ENCODE peak calls at places on chromosomes 11 and 22, in six cellular contexts. Z is stomach, T is esophagus muscularis mucosa, Y is psoas muscle, S is cardiac muscle cell, E is GM12878. P is an unnamed sample.

GRCh38 chr11:78380615-78381029 is 37.0 kb downstream of the GAB2 start:
- DNase-seq in Z (no peak), T (no peak), Y (no peak), S (peak; percentile 82), E (no peak), P (no peak)

GRCh38 chr11:8218840-8219239 is 44.8 kb downstream of the LMO1 start:
- DNase-seq in T (no peak), Z (no peak), Y (no peak), E (no peak), S (no peak), P (no peak)

GRCh38 chr11:75560644-75561043 is 1.4 kb upstream of the SERPINH1 start:
- DNase-seq in S (no peak), E (no peak), T (no peak), Y (no peak), Z (no peak), P (no peak)

GRCh38 chr11:79100093-79100704 is 340.6 kb downstream of the TENM4 start:
- DNase-seq in S (peak; percentile 77), T (no peak), Z (peak; percentile 32), E (no peak), Y (no peak), P (peak; percentile 45)

GRCh38 chr11:34599406-34599901 is 21.4 kb upstream of the EHF start:
- DNase-seq in T (no peak), Z (no peak), E (no peak), Y (no peak), S (peak; percentile 72), P (no peak)

GRCh38 chr11:124676386-124676785 is 2.7 kb downstream of the SPA17 start:
- DNase-seq in E (no peak), T (no peak), Z (no peak), S (peak; percentile 88), Y (no peak), P (no peak)

GRCh38 chr11:90803366-90803765 is 580.5 kb upstream of the CHORDC1 start:
- DNase-seq in Y (no peak), S (no peak), E (no peak), T (no peak), Z (no peak), P (no peak)

GRCh38 chr11:45590743-45591142 is 74.7 kb downstream of the CHST1 start:
- DNase-seq in E (no peak), Z (no peak), S (peak; percentile 58), Y (no peak), T (no peak), P (no peak)

GRCh38 chr11:122882189-122882808 is at the start of gene JHY:
- DNase-seq in S (peak; percentile 22), E (no peak), Z (no peak), Y (no peak), T (no peak), P (no peak)

GRCh38 chr11:10564692-10565318 is 3.7 kb downstream of the LYVE1 start:
- DNase-seq in T (no peak), E (no peak), Y (no peak), S (peak; percentile 41), Z (no peak), P (peak; percentile 32)

GRCh38 chr11:44858796-44859527 is 91.7 kb downstream of the TP53I11 start:
- DNase-seq in S (peak; percentile 48), Y (no peak), E (no peak), T (no peak), Z (no peak), P (no peak)

GRCh38 chr11:28347351-28347750 is 239.2 kb downstream of the METTL15 start:
- DNase-seq in E (no peak), Z (no peak), S (no peak), Y (no peak), T (no peak), P (no peak)

GRCh38 chr11:78943841-78944240 is 369.2 kb upstream of the NARS2 start:
- DNase-seq in Y (no peak), S (no peak), Z (no peak), T (no peak), E (no peak), P (no peak)

GRCh38 chr11:104968856-104969776 is 742 bp upstream of the CASP4 start:
- DNase-seq in Y (peak; percentile 40), S (peak; percentile 67), E (no peak), Z (no peak), T (no peak), P (peak; percentile 34)

GRCh38 chr11:130995266-130995665 is 79.0 kb upstream of the SNX19 start:
- DNase-seq in Y (no peak), Z (no peak), S (no peak), T (no peak), E (no peak), P (no peak)

GRCh38 chr22:47816121-47816915 is 1053.9 kb downstream of the TBC1D22A start:
- DNase-seq in T (no peak), S (no peak), Z (no peak), E (no peak), Y (no peak), P (no peak)

GRCh38 chr11:108324587-108324986 is 101.7 kb downstream of the ATM start:
- DNase-seq in Z (no peak), E (no peak), T (no peak), Y (no peak), S (peak; percentile 17), P (no peak)

GRCh38 chr11:28383471-28383870 is 275.3 kb downstream of the METTL15 start:
- DNase-seq in T (no peak), S (no peak), E (no peak), Y (no peak), Z (no peak), P (no peak)

GRCh38 chr11:67615455-67616430 is 9.0 kb downstream of the NDUFV1 start:
- DNase-seq in Y (peak; percentile 47), T (no peak), Z (peak; percentile 62), S (peak; percentile 23), E (no peak), P (no peak)

GRCh38 chr11:28461846-28462245 is 353.7 kb downstream of the METTL15 start:
- DNase-seq in S (peak; percentile 14), Y (no peak), E (no peak), Z (no peak), T (no peak), P (no peak)

GRCh38 chr11:13784441-13784840 is 116.0 kb downstream of the FAR1 start:
- DNase-seq in Y (no peak), S (no peak), E (no peak), Z (no peak), T (peak; percentile 45), P (no peak)

GRCh38 chr11:134360050-134360835 is 28.5 kb downstream of the GLB1L2 start:
- DNase-seq in S (peak; percentile 78), Z (peak; percentile 87), T (no peak), Y (peak; percentile 60), E (no peak), P (peak; percentile 90)

GRCh38 chr11:128437137-128437536 is 150.2 kb downstream of the ETS1 start:
- DNase-seq in T (no peak), S (peak; percentile 58), E (no peak), Z (no peak), Y (no peak), P (peak; percentile 41)

DNA sequence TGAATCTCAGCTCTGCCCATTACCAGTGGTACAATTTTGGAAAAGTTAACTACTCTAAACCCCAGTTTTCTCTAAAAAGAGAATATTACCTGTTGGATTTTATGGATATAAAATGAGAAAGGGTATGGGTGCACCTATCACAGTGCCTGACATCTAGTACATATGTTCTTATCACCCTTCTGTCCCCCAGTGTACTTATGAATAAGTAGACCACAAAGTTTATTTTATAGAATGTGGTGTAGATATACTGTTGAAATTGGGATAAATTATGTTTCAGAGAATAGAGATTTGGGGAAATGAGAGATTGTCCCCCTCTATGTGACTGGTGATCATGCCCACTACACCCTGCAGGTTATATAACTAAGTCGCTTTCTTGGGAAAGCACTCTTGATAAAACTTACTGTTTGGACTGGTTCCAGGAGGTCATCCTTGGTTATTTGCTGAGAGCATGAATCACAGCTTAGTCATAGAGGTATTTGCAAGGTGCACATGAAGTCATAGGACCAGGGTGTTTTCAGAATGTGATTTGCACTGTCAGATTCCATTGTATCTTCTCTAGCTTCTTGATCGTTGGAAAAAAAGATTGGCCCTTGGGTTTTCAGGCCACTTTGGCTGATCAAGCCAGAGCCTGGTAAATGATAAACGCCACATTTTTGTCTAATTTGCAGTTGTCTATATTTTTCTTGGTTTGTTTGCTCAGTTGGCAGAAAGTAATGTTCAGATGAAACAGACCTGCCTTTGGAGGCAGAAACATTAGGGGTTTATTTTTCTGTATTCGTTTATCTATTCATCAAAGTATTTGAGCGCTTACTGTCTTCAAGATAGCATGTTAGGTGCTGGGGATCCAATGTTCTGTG is 21.3 kb downstream of the STX3 start:
- DNase-seq in S (peak; percentile 38), Z (no peak), Y (no peak), E (no peak), T (no peak), P (no peak)
- H3K27ac ChIP-seq in S (no peak overlapping the region), Z (no peak overlapping the region), Y (no peak overlapping the region), E (no peak overlapping the region), T (no peak overlapping the region), P (no peak overlapping the region)

GRCh38 chr22:27750866-27751265 is 50.7 kb downstream of the MN1 start:
- DNase-seq in T (no peak), Y (no peak), Z (no peak), S (no peak), E (no peak), P (no peak)
- H3K27ac ChIP-seq in T (peak overlapping the region; percentile 73), Y (no peak overlapping the region), Z (no peak overlapping the region), S (no peak overlapping the region), E (no peak overlapping the region), P (no peak overlapping the region)

DNA sequence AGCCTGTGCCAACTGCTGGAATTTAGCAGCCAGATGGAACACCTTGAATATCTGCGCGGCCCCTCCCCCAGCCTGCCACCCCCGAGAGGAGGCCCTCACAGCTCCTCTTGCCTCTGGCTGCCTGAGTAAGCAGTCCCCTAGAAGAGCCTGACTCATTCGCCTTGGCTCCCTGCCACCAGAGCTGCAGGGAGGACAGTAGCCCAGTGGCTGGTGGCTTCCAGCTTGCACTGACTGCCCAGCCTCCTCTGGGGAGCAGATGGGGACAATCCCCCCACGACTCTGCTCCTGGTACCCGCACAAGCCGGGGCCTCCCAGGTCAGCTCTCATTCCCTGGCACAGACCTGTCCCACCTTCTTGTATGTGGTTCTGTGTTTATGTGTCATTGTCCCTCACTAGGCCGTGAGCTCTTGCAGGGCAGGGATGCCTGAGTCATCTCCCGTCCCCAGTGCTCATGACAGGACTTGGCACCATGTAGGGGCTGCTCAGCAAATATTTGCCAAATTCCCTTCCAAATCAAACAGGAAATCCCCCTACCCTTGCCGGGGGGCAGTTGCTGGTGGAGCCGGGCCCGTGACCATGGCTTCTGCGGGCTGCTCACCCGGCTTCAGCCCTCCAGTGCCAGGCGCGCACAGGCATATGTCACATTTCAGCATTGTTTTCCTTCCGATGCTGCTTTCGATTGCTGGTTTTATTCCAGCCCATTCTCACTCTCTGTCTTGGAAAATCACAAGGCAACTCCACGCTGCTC is 43.6 kb downstream of the CACNG2 start:
- DNase-seq in E (no peak), T (peak; percentile 95), S (peak; percentile 92), Z (peak; percentile 88), Y (peak; percentile 96), P (peak; percentile 91)
- H3K27ac ChIP-seq in E (no peak overlapping the region), T (peak overlapping the region; percentile 41), S (no peak overlapping the region), Z (no peak overlapping the region), Y (peak overlapping the region; percentile 43), P (no peak overlapping the region)

GRCh38 chr11:19713221-19714092 is 820 bp downstream of the NAV2 start:
- DNase-seq in T (no peak), E (no peak), Y (peak; percentile 25), Z (no peak), S (no peak), P (no peak)

GRCh38 chr11:19712281-19713220 is at the start of gene NAV2:
- DNase-seq in Y (peak; percentile 93), E (peak; percentile 20), Z (peak; percentile 92), T (peak; percentile 96), S (peak; percentile 95), P (peak; percentile 96)

GRCh38 chr11:19715373-19715772 is 2.7 kb downstream of the NAV2 start:
- DNase-seq in E (no peak), Y (no peak), Z (no peak), T (no peak), S (peak; percentile 56), P (no peak)

GRCh38 chr11:19714093-19714386 is 1.4 kb downstream of the NAV2 start:
- DNase-seq in E (no peak), T (no peak), S (peak; percentile 5), Z (no peak), Y (no peak), P (no peak)

GRCh38 chr11:19714387-19715363 is 2.0 kb downstream of the NAV2 start:
- DNase-seq in Y (peak; percentile 55), Z (no peak), T (no peak), S (peak; percentile 47), E (no peak), P (no peak)
- H3K27ac ChIP-seq in Y (no peak overlapping the region), Z (no peak overlapping the region), T (peak overlapping the region; percentile 96), S (no peak overlapping the region), E (no peak overlapping the region), P (no peak overlapping the region)